ENCODE peak calls at places on chromosomes 1 and 21, in four cellular contexts. H is omental fat pad, K is IMR-90, N is body of pancreas. F is an unnamed sample.

GRCh38 chr1:82517586-82517985 is 716.9 kb downstream of the ADGRL2 start:
- DNase-seq in H (no peak), K (no peak), N (peak), F (no peak)

GRCh38 chr1:72636636-72637035 is 354.3 kb upstream of the NEGR1 start:
- DNase-seq in H (no peak), K (no peak), N (no peak), F (no peak)

GRCh38 chr21:45323487-45324380 is 36.0 kb upstream of the POFUT2 start:
- DNase-seq in H (no peak), K (peak), N (peak), F (no peak)

GRCh38 chr1:30397576-30397975 is 325.8 kb downstream of the MATN1 start:
- DNase-seq in H (no peak), K (no peak), N (no peak), F (no peak)

GRCh38 chr1:230752407-230752806 is 5.2 kb downstream of the CAPN9 start:
- DNase-seq in H (no peak), K (no peak), N (no peak), F (no peak)

GRCh38 chr1:214018605-214019268 is 31.0 kb downstream of the PROX1 start:
- DNase-seq in H (no peak), K (no peak), N (no peak), F (no peak)

GRCh38 chr1:53274541-53275185 is 36.3 kb upstream of the MAGOH start:
- DNase-seq in H (no peak), K (no peak), N (no peak), F (no peak)

GRCh38 chr1:198858026-198858425 is 219.2 kb downstream of the PTPRC start:
- DNase-seq in H (no peak), K (no peak), N (no peak), F (no peak)

GRCh38 chr1:17929224-17929623 is 174.1 kb downstream of the ACTL8 start:
- DNase-seq in H (no peak), K (no peak), N (no peak), F (no peak)

GRCh38 chr21:28485301-28486022 is 507.2 kb downstream of the LTN1 start:
- DNase-seq in H (no peak), K (peak), N (no peak), F (no peak)

GRCh38 chr21:33265664-33266049 is 510 bp upstream of the IL10RB start:
- DNase-seq in H (no peak), K (peak), N (peak), F (peak)

GRCh38 chr1:107202007-107202406 is 61.2 kb downstream of the NTNG1 start:
- DNase-seq in H (no peak), K (no peak), N (no peak), F (no peak)

GRCh38 chr1:107195476-107195875 is 54.6 kb downstream of the NTNG1 start:
- DNase-seq in H (no peak), K (no peak), N (no peak), F (no peak)

GRCh38 chr1:107198581-107198980 is 57.7 kb downstream of the NTNG1 start:
- DNase-seq in H (no peak), K (no peak), N (no peak), F (no peak)

DNA sequence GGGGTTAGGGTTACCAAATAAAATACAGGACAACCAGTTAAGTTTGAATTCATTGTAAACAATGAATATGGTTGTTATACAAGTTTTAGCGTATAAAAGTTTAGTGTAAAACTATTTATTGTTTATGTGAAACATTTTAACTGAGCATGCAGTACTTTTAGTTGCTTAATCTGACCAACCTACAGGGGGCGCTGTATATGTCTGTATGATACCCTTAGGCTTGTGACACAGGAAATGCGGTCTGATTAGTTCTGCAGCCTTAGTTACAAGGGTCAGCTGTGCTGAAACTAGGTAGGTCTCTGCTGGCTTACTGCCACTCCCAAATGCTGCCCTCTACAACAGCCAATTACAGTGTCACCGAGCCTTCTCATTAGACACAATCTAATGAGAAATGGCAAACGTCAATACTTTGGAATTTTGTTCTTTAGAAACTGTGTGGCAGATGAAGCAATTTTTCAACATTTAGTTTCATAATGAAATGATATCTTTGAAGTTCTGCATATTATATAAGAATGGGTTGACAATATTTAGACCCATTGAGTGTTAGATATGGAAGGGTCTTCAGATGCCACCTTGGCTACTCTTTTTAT is 56.2 kb downstream of the NTNG1 start:
- DNase-seq in H (no peak), K (peak), N (no peak), F (no peak)
- TF ChIP-seq CTCF in H (no peak), K (no peak), N (no peak), F (no peak)

GRCh38 chr1:41021526-41022308 is at the start of gene SLFNL1:
- DNase-seq in H (no peak), K (peak), N (no peak), F (no peak)
- TF ChIP-seq CTCF in H (no peak), K (peak), N (no peak), F (no peak)

DNA sequence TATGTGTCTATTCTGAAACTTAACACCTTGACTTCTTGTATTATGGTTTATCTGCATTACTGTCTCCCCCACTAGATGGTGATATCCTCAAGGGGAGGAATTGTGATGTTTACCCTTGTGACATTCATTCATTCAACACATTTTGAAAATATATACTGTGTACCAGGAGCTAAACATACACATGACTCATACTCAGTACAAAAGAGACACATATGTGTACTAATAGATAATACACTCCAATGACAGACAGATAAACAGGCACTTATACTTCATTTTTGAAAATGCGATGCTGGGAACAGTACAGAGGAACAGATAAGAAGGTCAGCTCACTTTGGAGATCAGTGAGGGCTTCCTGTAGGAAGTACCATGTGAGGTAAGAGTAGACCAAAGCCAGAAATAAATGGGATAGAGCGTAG is 8.9 kb upstream of the RAB3GAP2 start:
- DNase-seq in H (no peak), K (peak), N (no peak), F (no peak)
- TF ChIP-seq CTCF in H (no peak), K (peak), N (no peak), F (peak)

GRCh38 chr1:83849191-83850061 is 149.5 kb downstream of the TTLL7 start:
- DNase-seq in H (no peak), K (no peak), N (no peak), F (no peak)
- TF ChIP-seq CTCF in H (no peak), K (no peak), N (no peak), F (no peak)

GRCh38 chr21:42707207-42707830 is 53.9 kb downstream of the PDE9A start:
- DNase-seq in H (no peak), K (no peak), N (no peak), F (no peak)

GRCh38 chr21:42706765-42707164 is 53.3 kb downstream of the PDE9A start:
- DNase-seq in H (no peak), K (no peak), N (no peak), F (no peak)

GRCh38 chr21:42705746-42706374 is 52.4 kb downstream of the PDE9A start:
- DNase-seq in H (no peak), K (no peak), N (no peak), F (no peak)

GRCh38 chr21:42716074-42716473 is 62.7 kb downstream of the PDE9A start:
- DNase-seq in H (no peak), K (no peak), N (no peak), F (no peak)

DNA sequence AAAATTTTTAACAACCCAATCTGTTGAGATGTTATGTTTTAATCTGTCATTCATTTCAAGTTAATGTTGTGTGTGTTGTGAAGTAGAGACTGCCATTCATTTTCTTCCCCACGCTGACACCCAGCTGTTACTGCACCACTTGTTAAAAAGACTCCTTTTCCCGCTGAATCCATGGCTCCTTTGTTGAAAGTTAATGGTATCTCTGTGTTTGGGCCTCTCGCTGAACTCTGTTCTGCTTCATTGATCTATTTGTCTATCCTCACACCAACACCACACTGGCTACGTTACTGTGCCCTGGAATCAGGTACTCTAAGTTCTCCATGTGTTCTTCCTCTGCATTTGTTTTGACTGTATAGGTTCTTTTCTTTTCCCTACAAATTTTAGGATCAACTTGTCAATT is 58.2 kb downstream of the PDE9A start:
- DNase-seq in H (no peak), K (no peak), N (no peak), F (no peak)
- TF ChIP-seq CTCF in H (no peak), K (no peak), N (no peak), F (no peak)

GRCh38 chr1:247146671-247147070 is 25.1 kb downstream of the ZNF124 start:
- DNase-seq in H (no peak), K (no peak), N (no peak), F (no peak)
- TF ChIP-seq CTCF in H (no peak), K (no peak), N (no peak), F (no peak)

DNA sequence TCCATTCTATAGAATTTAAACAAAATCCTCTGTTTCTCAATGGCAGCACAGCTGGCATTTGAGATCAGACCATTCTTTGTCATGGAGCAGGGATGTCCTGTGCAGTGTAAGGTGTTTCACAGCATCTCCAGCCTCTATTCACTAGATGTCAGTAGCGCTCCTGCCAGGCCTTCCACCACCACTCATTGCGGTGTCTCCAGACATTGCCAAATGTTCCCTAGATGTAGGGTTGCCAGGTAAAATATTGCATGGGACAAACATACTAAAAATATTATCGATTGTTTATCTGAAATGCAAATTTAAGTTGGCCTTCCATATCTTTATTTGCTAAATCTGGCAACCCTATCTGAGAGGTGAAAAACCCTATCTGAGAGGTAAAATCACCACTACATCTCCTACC is 11.7 kb downstream of the ITLN2 start:
- DNase-seq in H (no peak), K (no peak), N (peak), F (no peak)
- TF ChIP-seq CTCF in H (no peak), K (peak), N (no peak), F (no peak)

GRCh38 chr1:182351790-182352364 is 39.7 kb downstream of the GLUL start:
- DNase-seq in H (no peak), K (no peak), N (no peak), F (no peak)
- TF ChIP-seq CTCF in H (no peak), K (no peak), N (no peak), F (no peak)

GRCh38 chr1:79074975-79075374 is 68.4 kb upstream of the ADGRL4 start:
- DNase-seq in H (no peak), K (no peak), N (no peak), F (no peak)

GRCh38 chr1:79069828-79070227 is 63.3 kb upstream of the ADGRL4 start:
- DNase-seq in H (no peak), K (no peak), N (no peak), F (no peak)
- TF ChIP-seq CTCF in H (no peak), K (no peak), N (no peak), F (no peak)

F was measured in vagina.